ENCODE peak calls at places on chromosomes 5 and 9, in five cellular contexts. One of them, this sample, is unnamed.

GRCh38 chr5:121182788-121183490 is 668.7 kb upstream of the FTMT start:
- DNase-seq in type B pancreatic cell: no peak
- DNase-seq in NCI-H2081: no peak
- DNase-seq in tibial artery: no peak
- DNase-seq in NAMALWA: no peak
- DNase-seq in this sample: no peak

GRCh38 chr5:55969956-55970355 is 24.8 kb downstream of the IL6ST start:
- DNase-seq in type B pancreatic cell: no peak
- DNase-seq in NCI-H2081: no peak
- DNase-seq in tibial artery: no peak
- DNase-seq in NAMALWA: no peak
- DNase-seq in this sample: no peak

GRCh38 chr9:133539434-133539833 is 4.9 kb downstream of the ADAMTSL2 start:
- DNase-seq in type B pancreatic cell: no peak
- DNase-seq in NCI-H2081: no peak
- DNase-seq in tibial artery: no peak
- DNase-seq in NAMALWA: no peak
- DNase-seq in this sample: no peak

GRCh38 chr5:627840-628239 is 15.7 kb downstream of the CEP72 start:
- DNase-seq in type B pancreatic cell: no peak
- DNase-seq in NCI-H2081: no peak
- DNase-seq in tibial artery: peak
- DNase-seq in NAMALWA: no peak
- DNase-seq in this sample: no peak

GRCh38 chr5:170474489-170475266 is 29.1 kb upstream of the KCNIP1 start:
- DNase-seq in type B pancreatic cell: no peak
- DNase-seq in NCI-H2081: no peak
- DNase-seq in tibial artery: no peak
- DNase-seq in NAMALWA: peak
- DNase-seq in this sample: no peak

GRCh38 chr9:38153910-38154291 is 84.9 kb upstream of the SHB start:
- DNase-seq in type B pancreatic cell: no peak
- DNase-seq in NCI-H2081: no peak
- DNase-seq in tibial artery: no peak
- DNase-seq in NAMALWA: no peak
- DNase-seq in this sample: no peak

GRCh38 chr9:107540167-107540566 is 50.6 kb upstream of the KLF4 start:
- DNase-seq in type B pancreatic cell: no peak
- DNase-seq in NCI-H2081: no peak
- DNase-seq in tibial artery: no peak
- DNase-seq in NAMALWA: no peak
- DNase-seq in this sample: peak

GRCh38 chr5:38719916-38720315 is 125.9 kb upstream of the OSMR start:
- DNase-seq in type B pancreatic cell: no peak
- DNase-seq in NCI-H2081: no peak
- DNase-seq in tibial artery: no peak
- DNase-seq in NAMALWA: no peak
- DNase-seq in this sample: no peak

GRCh38 chr5:86644843-86645242 is 27.1 kb downstream of the COX7C start:
- DNase-seq in type B pancreatic cell: no peak
- DNase-seq in NCI-H2081: no peak
- DNase-seq in tibial artery: no peak
- DNase-seq in NAMALWA: no peak
- DNase-seq in this sample: no peak

GRCh38 chr9:3751125-3751758 is 225.4 kb upstream of the RFX3 start:
- DNase-seq in type B pancreatic cell: no peak
- DNase-seq in NCI-H2081: no peak
- DNase-seq in tibial artery: no peak
- DNase-seq in NAMALWA: no peak
- DNase-seq in this sample: no peak

GRCh38 chr9:110160163-110160562 is 47.8 kb downstream of the C9orf152 start:
- DNase-seq in type B pancreatic cell: no peak
- DNase-seq in NCI-H2081: no peak
- DNase-seq in tibial artery: no peak
- DNase-seq in NAMALWA: no peak
- DNase-seq in this sample: no peak

GRCh38 chr5:113939959-113940358 is 421.9 kb upstream of the KCNN2 start:
- DNase-seq in type B pancreatic cell: no peak
- DNase-seq in NCI-H2081: no peak
- DNase-seq in tibial artery: no peak
- DNase-seq in NAMALWA: no peak
- DNase-seq in this sample: no peak

GRCh38 chr9:98860871-98861293 is 53.4 kb downstream of the GALNT12 start:
- DNase-seq in type B pancreatic cell: no peak
- DNase-seq in NCI-H2081: no peak
- DNase-seq in tibial artery: peak
- DNase-seq in NAMALWA: no peak
- DNase-seq in this sample: peak

GRCh38 chr5:149497357-149497756 is 53.9 kb downstream of the CSNK1A1 start:
- DNase-seq in type B pancreatic cell: no peak
- DNase-seq in NCI-H2081: no peak
- DNase-seq in tibial artery: no peak
- DNase-seq in NAMALWA: no peak
- DNase-seq in this sample: no peak

GRCh38 chr5:138503487-138504270 is 38.4 kb downstream of the EGR1 start:
- DNase-seq in type B pancreatic cell: no peak
- DNase-seq in NCI-H2081: peak
- DNase-seq in tibial artery: no peak
- DNase-seq in NAMALWA: peak
- DNase-seq in this sample: peak

GRCh38 chr5:41736641-41737040 is 133.6 kb downstream of the OXCT1 start:
- DNase-seq in type B pancreatic cell: no peak
- DNase-seq in NCI-H2081: no peak
- DNase-seq in tibial artery: no peak
- DNase-seq in NAMALWA: no peak
- DNase-seq in this sample: no peak

GRCh38 chr9:88528356-88528755 is 6.6 kb upstream of the NXNL2 start:
- DNase-seq in type B pancreatic cell: no peak
- DNase-seq in NCI-H2081: no peak
- DNase-seq in tibial artery: no peak
- DNase-seq in NAMALWA: no peak
- DNase-seq in this sample: no peak

GRCh38 chr5:120329095-120329494 is 135.0 kb upstream of the PRR16 start:
- DNase-seq in type B pancreatic cell: no peak
- DNase-seq in NCI-H2081: no peak
- DNase-seq in tibial artery: no peak
- DNase-seq in NAMALWA: no peak
- DNase-seq in this sample: no peak

GRCh38 chr9:87386490-87386889 is 111.2 kb upstream of the DAPK1 start:
- DNase-seq in type B pancreatic cell: no peak
- DNase-seq in NCI-H2081: no peak
- DNase-seq in tibial artery: no peak
- DNase-seq in NAMALWA: no peak
- DNase-seq in this sample: no peak

GRCh38 chr5:108212775-108213346 is 169.0 kb downstream of the FBXL17 start:
- DNase-seq in type B pancreatic cell: no peak
- DNase-seq in NCI-H2081: no peak
- DNase-seq in tibial artery: no peak
- DNase-seq in NAMALWA: no peak
- DNase-seq in this sample: peak

GRCh38 chr5:115351356-115352195 is 55.1 kb upstream of the CCDC112 start:
- DNase-seq in type B pancreatic cell: no peak
- DNase-seq in NCI-H2081: no peak
- DNase-seq in tibial artery: no peak
- DNase-seq in NAMALWA: no peak
- DNase-seq in this sample: no peak

GRCh38 chr5:71014186-71014585 is 11.0 kb downstream of the NAIP start:
- DNase-seq in type B pancreatic cell: no peak
- DNase-seq in NCI-H2081: no peak
- DNase-seq in tibial artery: no peak
- DNase-seq in NAMALWA: no peak
- DNase-seq in this sample: no peak

GRCh38 chr5:962386-962785 is 46.2 kb upstream of the NKD2 start:
- DNase-seq in type B pancreatic cell: no peak
- DNase-seq in NCI-H2081: no peak
- DNase-seq in tibial artery: no peak
- DNase-seq in NAMALWA: no peak
- DNase-seq in this sample: no peak

GRCh38 chr9:112338561-112338960 is 5.1 kb upstream of the PTBP3 start:
- DNase-seq in type B pancreatic cell: no peak
- DNase-seq in NCI-H2081: no peak
- DNase-seq in tibial artery: no peak
- DNase-seq in NAMALWA: no peak
- DNase-seq in this sample: no peak

This sample was measured in COR-L47.